ENCODE peak calls at places on chromosomes 13 and 19, in seven cellular contexts. R, M, A, F, Z, T and H are unnamed samples.

GRCh38 chr19:48630289-48631036 is 6.7 kb downstream of the DBP start:
- DNase-seq in R (peak), M (no peak), A (peak), F (no peak), Z (no peak), T (peak), H (no peak)

GRCh38 chr19:13794388-13794751 is 873 bp upstream of the ZSWIM4 start:
- DNase-seq in R (peak), M (no peak), A (peak), F (no peak), Z (no peak), T (peak), H (no peak)

GRCh38 chr13:31930490-31930889 is 101.1 kb upstream of the FRY start:
- DNase-seq in R (no peak), M (no peak), A (no peak), F (no peak), Z (no peak), T (no peak), H (no peak)

GRCh38 chr13:23599083-23599925 is 29.1 kb downstream of the TNFRSF19 start:
- DNase-seq in R (no peak), M (no peak), A (no peak), F (no peak), Z (no peak), T (no peak), H (no peak)

GRCh38 chr19:2188708-2189385 is 25.1 kb downstream of the DOT1L start:
- DNase-seq in R (no peak), M (no peak), A (no peak), F (no peak), Z (no peak), T (peak), H (no peak)

GRCh38 chr13:110109910-110110309 is 197.0 kb downstream of the COL4A1 start:
- DNase-seq in R (peak), M (no peak), A (peak), F (no peak), Z (no peak), T (peak), H (no peak)

GRCh38 chr13:40483601-40484000 is 182.8 kb downstream of the FOXO1 start:
- DNase-seq in R (no peak), M (no peak), A (no peak), F (no peak), Z (no peak), T (no peak), H (no peak)

GRCh38 chr19:41927810-41928192 is 448 bp downstream of the ERFL start:
- DNase-seq in R (no peak), M (peak), A (no peak), F (peak), Z (no peak), T (no peak), H (no peak)

GRCh38 chr19:49643466-49643865 is 1.5 kb downstream of the SCAF1 start:
- DNase-seq in R (no peak), M (no peak), A (no peak), F (no peak), Z (no peak), T (no peak), H (no peak)

GRCh38 chr19:10339380-10339960 is at the start of gene ICAM3:
- DNase-seq in R (no peak), M (peak), A (no peak), F (peak), Z (peak), T (no peak), H (peak)

GRCh38 chr19:3782903-3783302 is 3.3 kb downstream of the MATK start:
- DNase-seq in R (no peak), M (no peak), A (no peak), F (no peak), Z (no peak), T (no peak), H (no peak)

GRCh38 chr19:49746206-49746958 is 16.7 kb downstream of the TSKS start:
- DNase-seq in R (peak), M (peak), A (peak), F (peak), Z (no peak), T (no peak), H (peak)

GRCh38 chr19:55173717-55174409 is 6.2 kb downstream of the SYT5 start:
- DNase-seq in R (peak), M (peak), A (peak), F (no peak), Z (no peak), T (peak), H (no peak)

GRCh38 chr19:10612515-10613119 is 12.7 kb upstream of the SLC44A2 start:
- DNase-seq in R (no peak), M (no peak), A (no peak), F (no peak), Z (no peak), T (no peak), H (no peak)

GRCh38 chr13:63307239-63307638 is 1891.6 kb upstream of the PCDH20 start:
- DNase-seq in R (no peak), M (no peak), A (no peak), F (no peak), Z (no peak), T (no peak), H (no peak)

GRCh38 chr13:79531542-79532239 is 50.7 kb downstream of the NDFIP2 start:
- DNase-seq in R (no peak), M (no peak), A (no peak), F (no peak), Z (no peak), T (no peak), H (no peak)

GRCh38 chr19:40907968-40908735 is 26.1 kb upstream of the CYP2A7 start:
- DNase-seq in R (peak), M (peak), A (peak), F (peak), Z (no peak), T (no peak), H (peak)

GRCh38 chr19:18910801-18911436 is 8.3 kb downstream of the COPE start:
- DNase-seq in R (no peak), M (no peak), A (no peak), F (no peak), Z (no peak), T (no peak), H (no peak)

GRCh38 chr13:22014469-22014868 is 343.6 kb downstream of the FGF9 start:
- DNase-seq in R (no peak), M (no peak), A (peak), F (no peak), Z (no peak), T (no peak), H (no peak)

GRCh38 chr13:27283906-27284523 is 13.4 kb downstream of the RASL11A start:
- DNase-seq in R (no peak), M (no peak), A (peak), F (no peak), Z (no peak), T (no peak), H (no peak)

GRCh38 chr19:10699650-10700335 is 1.4 kb upstream of the QTRT1 start:
- DNase-seq in R (no peak), M (peak), A (peak), F (peak), Z (peak), T (peak), H (peak)

GRCh38 chr13:83975668-83976165 is 93.4 kb upstream of the SLITRK1 start:
- DNase-seq in R (no peak), M (no peak), A (no peak), F (no peak), Z (peak), T (no peak), H (no peak)